ENCODE peak calls at places on chromosomes 1 and 21, in nine cellular contexts. U, C, K, W, E, Z, Y, O and F are unnamed samples.

GRCh38 chr1:246582301-246583055 is 16.2 kb downstream of the CNST start:
- DNase-seq in U (no peak), C (no peak), K (no peak), W (no peak), E (no peak), Z (no peak), Y (no peak), O (no peak), F (no peak)

GRCh38 chr1:223258751-223259177 is 105.2 kb downstream of the SUSD4 start:
- DNase-seq in U (peak), C (no peak), K (no peak), W (peak), E (no peak), Z (no peak), Y (no peak), O (no peak), F (no peak)

GRCh38 chr1:230632273-230632873 is 9.9 kb upstream of the COG2 start:
- DNase-seq in U (peak), C (no peak), K (no peak), W (peak), E (peak), Z (no peak), Y (no peak), O (no peak), F (no peak)

GRCh38 chr1:224300346-224300745 is 29.6 kb downstream of the NVL start:
- DNase-seq in U (peak), C (no peak), K (no peak), W (peak), E (no peak), Z (no peak), Y (no peak), O (peak), F (no peak)

GRCh38 chr1:84174051-84174556 is 30.0 kb downstream of the PRKACB start:
- DNase-seq in U (peak), C (no peak), K (no peak), W (peak), E (no peak), Z (no peak), Y (no peak), O (no peak), F (no peak)

GRCh38 chr1:150909585-150910185 is 16.5 kb upstream of the SETDB1 start:
- DNase-seq in U (no peak), C (no peak), K (no peak), W (no peak), E (no peak), Z (no peak), Y (no peak), O (no peak), F (no peak)

GRCh38 chr1:30117685-30118084 is 605.7 kb downstream of the MATN1 start:
- DNase-seq in U (peak), C (no peak), K (no peak), W (no peak), E (no peak), Z (no peak), Y (no peak), O (no peak), F (no peak)

GRCh38 chr1:84001501-84001900 is 2.6 kb upstream of the TTLL7 start:
- DNase-seq in U (no peak), C (no peak), K (no peak), W (no peak), E (no peak), Z (no peak), Y (no peak), O (no peak), F (no peak)

GRCh38 chr1:21234779-21235178 is 55.5 kb downstream of the ECE1 start:
- DNase-seq in U (no peak), C (no peak), K (no peak), W (no peak), E (no peak), Z (no peak), Y (no peak), O (peak), F (no peak)

GRCh38 chr1:203038217-203038741 is 12.0 kb downstream of the PPFIA4 start:
- DNase-seq in U (peak), C (peak), K (no peak), W (peak), E (no peak), Z (peak), Y (peak), O (peak), F (peak)

GRCh38 chr1:187047298-187047697 is 218.5 kb downstream of the PLA2G4A start:
- DNase-seq in U (no peak), C (no peak), K (no peak), W (no peak), E (no peak), Z (no peak), Y (no peak), O (no peak), F (no peak)

GRCh38 chr21:46634966-46635323 is 529 bp upstream of the PRMT2 start:
- DNase-seq in U (peak), C (no peak), K (peak), W (peak), E (peak), Z (no peak), Y (peak), O (peak), F (peak)

GRCh38 chr1:22952694-22953391 is 19.8 kb downstream of the LACTBL1 start:
- DNase-seq in U (no peak), C (no peak), K (no peak), W (no peak), E (no peak), Z (no peak), Y (no peak), O (no peak), F (no peak)

GRCh38 chr21:41866274-41866809 is 12.8 kb downstream of the PRDM15 start:
- DNase-seq in U (no peak), C (no peak), K (no peak), W (no peak), E (no peak), Z (no peak), Y (no peak), O (no peak), F (no peak)

GRCh38 chr1:78146137-78146822 is 100.5 kb downstream of the GIPC2 start:
- DNase-seq in U (no peak), C (no peak), K (no peak), W (peak), E (no peak), Z (no peak), Y (no peak), O (no peak), F (no peak)

GRCh38 chr1:242847390-242847993 is 323.0 kb upstream of the PLD5 start:
- DNase-seq in U (peak), C (no peak), K (no peak), W (peak), E (no peak), Z (no peak), Y (no peak), O (no peak), F (no peak)

GRCh38 chr1:201119206-201119814 is 7.1 kb upstream of the CACNA1S start:
- DNase-seq in U (peak), C (no peak), K (no peak), W (peak), E (peak), Z (peak), Y (peak), O (no peak), F (no peak)

GRCh38 chr1:19926296-19927129 is 3.1 kb upstream of the PLA2G2E start:
- DNase-seq in U (no peak), C (no peak), K (no peak), W (peak), E (no peak), Z (no peak), Y (no peak), O (no peak), F (no peak)

GRCh38 chr1:43632135-43632670 is 17.7 kb upstream of the KDM4A start:
- DNase-seq in U (no peak), C (no peak), K (no peak), W (no peak), E (no peak), Z (no peak), Y (no peak), O (no peak), F (no peak)

GRCh38 chr1:169305948-169306347 is 61.6 kb downstream of the NME7 start:
- DNase-seq in U (no peak), C (no peak), K (no peak), W (no peak), E (no peak), Z (no peak), Y (no peak), O (no peak), F (no peak)

GRCh38 chr1:30287976-30288375 is 435.4 kb downstream of the MATN1 start:
- DNase-seq in U (no peak), C (no peak), K (no peak), W (no peak), E (no peak), Z (no peak), Y (no peak), O (no peak), F (no peak)

GRCh38 chr1:186781731-186782130 is 47.0 kb upstream of the PLA2G4A start:
- DNase-seq in U (no peak), C (no peak), K (no peak), W (no peak), E (no peak), Z (no peak), Y (no peak), O (no peak), F (no peak)

GRCh38 chr21:44800971-44801467 is 601 bp downstream of the UBE2G2 start:
- DNase-seq in U (peak), C (no peak), K (no peak), W (peak), E (no peak), Z (no peak), Y (no peak), O (no peak), F (no peak)

GRCh38 chr1:65717815-65718454 is 74.8 kb upstream of the PDE4B start:
- DNase-seq in U (peak), C (no peak), K (no peak), W (peak), E (no peak), Z (no peak), Y (no peak), O (peak), F (no peak)

GRCh38 chr1:10901091-10901893 is 104.8 kb upstream of the CASZ1 start:
- DNase-seq in U (no peak), C (no peak), K (peak), W (peak), E (peak), Z (no peak), Y (no peak), O (no peak), F (no peak)

GRCh38 chr21:31316488-31317169 is 27.4 kb downstream of the TIAM1 start:
- DNase-seq in U (no peak), C (no peak), K (no peak), W (peak), E (no peak), Z (no peak), Y (no peak), O (no peak), F (no peak)

GRCh38 chr1:169475806-169476205 is 9.9 kb downstream of the SLC19A2 start:
- DNase-seq in U (no peak), C (no peak), K (no peak), W (no peak), E (no peak), Z (no peak), Y (no peak), O (no peak), F (no peak)

GRCh38 chr1:145961425-145962156 is 2.8 kb downstream of the ANKRD34A start:
- DNase-seq in U (no peak), C (peak), K (no peak), W (no peak), E (peak), Z (no peak), Y (peak), O (no peak), F (no peak)

GRCh38 chr1:160460683-160461287 is 60.4 kb downstream of the VANGL2 start:
- DNase-seq in U (no peak), C (no peak), K (no peak), W (no peak), E (no peak), Z (no peak), Y (no peak), O (no peak), F (no peak)

GRCh38 chr1:11516961-11517635 is 38.1 kb downstream of the DISP3 start:
- DNase-seq in U (no peak), C (no peak), K (no peak), W (no peak), E (no peak), Z (no peak), Y (no peak), O (no peak), F (no peak)

GRCh38 chr1:175394739-175395138 is 202.2 kb upstream of the KIAA0040 start:
- DNase-seq in U (no peak), C (no peak), K (no peak), W (no peak), E (no peak), Z (peak), Y (no peak), O (no peak), F (no peak)
- TF ChIP-seq CTCF in U (no peak), C (no peak), K (no peak), W (no peak), E (no peak), Z (no peak), Y (no peak), O (no peak), F (no peak)

DNA sequence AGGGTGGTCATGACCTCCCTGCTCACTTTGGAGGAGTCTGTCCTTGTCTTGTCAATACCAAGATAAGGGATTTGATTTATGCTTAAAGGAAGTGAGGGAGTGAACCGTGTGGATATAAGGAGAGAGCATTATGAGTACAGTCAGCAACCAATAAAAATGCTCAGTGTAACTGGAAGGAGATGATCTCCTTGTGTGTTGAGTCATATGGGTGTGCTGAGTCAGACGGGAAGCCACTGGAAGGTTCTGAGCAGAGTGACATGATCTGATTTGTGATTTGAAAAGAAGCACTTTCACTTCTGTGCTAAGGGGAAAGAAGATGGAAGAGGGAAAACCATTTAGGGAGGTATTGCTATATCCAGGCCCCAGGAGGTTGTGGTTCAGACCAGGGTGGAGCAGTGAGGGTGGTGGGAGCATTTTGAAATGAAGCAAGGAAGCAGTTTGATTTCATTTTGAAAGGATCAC is 2.5 kb upstream of the BCL10 start:
- DNase-seq in U (peak), C (no peak), K (no peak), W (peak), E (no peak), Z (no peak), Y (no peak), O (peak), F (peak)
- H3K4me3 ChIP-seq in U (no peak), C (no peak), K (no peak), W (peak), E (no peak), Z (no peak), Y (no peak), O (peak), F (peak)

GRCh38 chr1:53712276-53712675 is 26.7 kb downstream of the GLIS1 start:
- DNase-seq in U (no peak), C (no peak), K (no peak), W (no peak), E (no peak), Z (no peak), Y (no peak), O (no peak), F (no peak)

GRCh38 chr1:53717025-53717804 is 21.7 kb downstream of the GLIS1 start:
- DNase-seq in U (no peak), C (no peak), K (no peak), W (no peak), E (no peak), Z (no peak), Y (no peak), O (no peak), F (no peak)

GRCh38 chr1:53719469-53719868 is 19.5 kb downstream of the GLIS1 start:
- DNase-seq in U (no peak), C (no peak), K (no peak), W (no peak), E (no peak), Z (no peak), Y (no peak), O (no peak), F (no peak)

GRCh38 chr1:53716150-53716549 is 22.8 kb downstream of the GLIS1 start:
- DNase-seq in U (no peak), C (no peak), K (no peak), W (no peak), E (no peak), Z (no peak), Y (no peak), O (no peak), F (no peak)

GRCh38 chr1:53715478-53715877 is 23.5 kb downstream of the GLIS1 start:
- DNase-seq in U (peak), C (no peak), K (no peak), W (no peak), E (peak), Z (no peak), Y (no peak), O (no peak), F (no peak)
- TF ChIP-seq CTCF in U (peak), C (peak), K (no peak), W (peak), E (peak), Z (peak), Y (no peak), O (peak), F (no peak)

DNA sequence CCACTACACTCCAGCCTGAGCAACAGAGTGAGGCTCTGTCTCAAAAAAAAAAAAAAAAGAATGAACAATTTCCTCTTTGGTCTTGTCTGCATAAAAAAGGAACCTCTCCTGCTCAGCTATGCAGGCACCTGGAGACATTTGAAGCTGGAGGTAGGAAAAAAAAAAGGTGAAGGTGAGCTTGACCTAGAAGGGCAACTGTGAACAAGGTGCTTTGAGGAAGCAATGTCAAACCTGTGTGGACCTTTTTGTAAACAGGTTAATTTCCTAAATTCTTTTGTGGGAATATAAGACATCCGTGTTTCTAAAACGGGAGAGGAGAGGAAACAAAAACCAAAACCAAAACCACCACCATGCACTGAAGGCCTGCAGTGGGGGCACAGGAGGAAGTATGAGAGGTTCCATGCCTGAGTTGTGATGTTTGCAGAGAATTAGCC is 77.5 kb downstream of the SLC45A1 start:
- DNase-seq in U (no peak), C (no peak), K (no peak), W (peak), E (no peak), Z (no peak), Y (no peak), O (no peak), F (no peak)
- H3K4me3 ChIP-seq in U (no peak), C (no peak), K (no peak), W (no peak), E (no peak), Z (no peak), Y (no peak), O (no peak), F (peak)

DNA sequence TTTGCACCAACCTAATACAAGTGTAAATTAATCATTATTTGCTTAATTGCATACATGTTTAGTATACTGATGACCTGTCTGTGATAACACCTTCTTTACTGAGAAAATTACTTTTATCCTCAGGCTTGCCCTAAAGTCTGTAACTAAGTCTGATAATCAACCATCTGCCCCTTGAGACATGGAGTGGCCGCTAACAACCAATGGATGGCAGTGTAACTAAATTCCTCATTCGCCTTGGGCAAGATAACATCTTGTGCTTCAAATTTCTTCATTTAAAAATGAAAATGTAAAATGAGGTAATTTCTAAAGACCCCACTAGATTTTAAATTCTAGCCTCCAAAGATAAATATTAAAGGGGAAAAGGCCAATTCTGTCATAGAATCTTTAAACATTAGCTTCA is 85.1 kb downstream of the ENAH start:
- DNase-seq in U (peak), C (no peak), K (no peak), W (peak), E (no peak), Z (no peak), Y (no peak), O (no peak), F (no peak)
- TF ChIP-seq CTCF in U (peak), C (no peak), K (no peak), W (peak), E (peak), Z (peak), Y (no peak), O (no peak), F (no peak)

DNA sequence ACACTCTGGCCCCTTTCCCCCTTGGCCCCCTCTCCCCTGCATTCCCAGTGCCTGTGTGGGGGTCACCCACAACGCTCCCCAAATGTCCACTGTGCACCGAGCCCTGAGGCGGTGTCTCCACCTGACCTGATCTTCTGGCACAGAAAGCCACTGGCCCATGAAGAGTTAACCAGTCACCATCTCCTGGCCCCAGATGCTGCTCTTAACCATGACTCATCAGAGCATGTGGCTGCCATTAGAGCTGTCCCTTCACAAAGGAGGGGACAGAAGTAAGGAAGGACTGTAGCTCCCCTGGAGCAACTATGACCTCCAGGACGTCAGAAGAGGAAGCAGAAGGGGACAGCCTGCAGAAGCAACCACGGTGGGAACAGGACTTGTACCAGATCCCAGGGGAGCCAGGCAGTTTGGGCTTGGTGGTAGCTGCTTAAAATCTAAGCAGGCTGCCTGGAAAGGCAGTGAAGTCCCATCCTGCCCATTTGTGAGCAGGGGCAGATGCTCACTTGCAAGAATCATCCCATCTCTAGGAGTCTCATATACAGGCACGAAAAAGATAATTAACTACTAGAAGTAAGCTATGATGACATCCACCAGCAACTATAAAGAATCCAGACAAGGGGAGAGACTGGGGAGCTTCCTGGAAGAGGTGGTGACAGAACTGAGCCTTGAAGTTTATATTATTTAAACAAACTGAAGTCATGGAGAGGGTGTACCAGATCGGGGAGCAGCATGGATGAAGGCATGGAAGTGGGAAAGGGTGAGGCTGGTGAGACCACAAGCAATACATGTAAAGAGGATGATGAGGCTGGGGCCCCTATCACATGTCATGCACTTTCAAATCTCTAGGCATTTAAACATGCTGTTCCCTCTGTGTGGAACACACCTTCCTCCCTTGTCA is 1.1 kb upstream of the TTC39A start:
- DNase-seq in U (peak), C (no peak), K (no peak), W (peak), E (peak), Z (peak), Y (peak), O (no peak), F (no peak)
- H3K4me3 ChIP-seq in U (peak), C (peak), K (peak), W (no peak), E (peak), Z (no peak), Y (peak), O (peak), F (peak)